ENCODE peak calls at places on chromosomes 7 and 10, in seven cellular contexts. One of them, this sample, is unnamed.

GRCh38 chr7:36638586-36639265 is 85.6 kb downstream of the AOAH start:
- DNase-seq in GM12878: no peak
- DNase-seq in K562: no peak
- DNase-seq in SK-N-SH: no peak
- DNase-seq in HCT116: no peak
- DNase-seq in HepG2: no peak
- DNase-seq in H1: no peak
- DNase-seq in this sample: no peak

GRCh38 chr10:32055478-32056135 is 618 bp downstream of the KIF5B start:
- DNase-seq in SK-N-SH: peak; percentile 82
- DNase-seq in HCT116: no peak
- DNase-seq in GM12878: no peak
- DNase-seq in HepG2: peak; percentile 43
- DNase-seq in K562: peak; percentile 71
- DNase-seq in H1: no peak
- DNase-seq in this sample: peak; percentile 37

GRCh38 chr7:43583424-43584199 is 704 bp downstream of the STK17A start:
- DNase-seq in GM12878: no peak
- DNase-seq in HCT116: no peak
- DNase-seq in K562: no peak
- DNase-seq in SK-N-SH: peak; percentile 76
- DNase-seq in HepG2: peak; percentile 25
- DNase-seq in H1: no peak
- DNase-seq in this sample: peak; percentile 67

GRCh38 chr7:107694395-107694794 is 33.8 kb downstream of the SLC26A4 start:
- DNase-seq in SK-N-SH: no peak
- DNase-seq in GM12878: no peak
- DNase-seq in HepG2: no peak
- DNase-seq in K562: no peak
- DNase-seq in H1: no peak
- DNase-seq in HCT116: no peak
- DNase-seq in this sample: no peak

GRCh38 chr7:108045154-108045553 is 42.2 kb upstream of the LAMB1 start:
- DNase-seq in K562: no peak
- DNase-seq in GM12878: no peak
- DNase-seq in H1: no peak
- DNase-seq in HepG2: no peak
- DNase-seq in HCT116: no peak
- DNase-seq in SK-N-SH: no peak
- DNase-seq in this sample: no peak

GRCh38 chr10:29604291-29604825 is 30.4 kb downstream of the SVIL start:
- DNase-seq in SK-N-SH: no peak
- DNase-seq in K562: no peak
- DNase-seq in H1: no peak
- DNase-seq in GM12878: no peak
- DNase-seq in HepG2: no peak
- DNase-seq in HCT116: no peak
- DNase-seq in this sample: no peak

GRCh38 chr10:122363311-122363710 is 11.2 kb upstream of the PLEKHA1 start:
- DNase-seq in HepG2: no peak
- DNase-seq in SK-N-SH: no peak
- DNase-seq in HCT116: no peak
- DNase-seq in H1: no peak
- DNase-seq in K562: no peak
- DNase-seq in GM12878: no peak
- DNase-seq in this sample: no peak

GRCh38 chr7:100211342-100211780 is 8.4 kb upstream of the PVRIG start:
- DNase-seq in SK-N-SH: no peak
- DNase-seq in H1: no peak
- DNase-seq in K562: no peak
- DNase-seq in HepG2: no peak
- DNase-seq in HCT116: no peak
- DNase-seq in GM12878: peak; percentile 68
- DNase-seq in this sample: no peak

GRCh38 chr10:178208-178607 is 43.0 kb downstream of the ZMYND11 start:
- DNase-seq in H1: no peak
- DNase-seq in GM12878: no peak
- DNase-seq in K562: no peak
- DNase-seq in HCT116: peak; percentile 1
- DNase-seq in HepG2: peak; percentile 14
- DNase-seq in SK-N-SH: peak; percentile 36
- DNase-seq in this sample: peak; percentile 64

GRCh38 chr10:69498711-69499471 is 47.6 kb downstream of the TSPAN15 start:
- DNase-seq in HepG2: no peak
- DNase-seq in K562: no peak
- DNase-seq in H1: no peak
- DNase-seq in SK-N-SH: no peak
- DNase-seq in GM12878: no peak
- DNase-seq in HCT116: no peak
- DNase-seq in this sample: no peak

GRCh38 chr7:117283371-117283770 is 39.5 kb downstream of the WNT2 start:
- DNase-seq in GM12878: no peak
- DNase-seq in SK-N-SH: no peak
- DNase-seq in H1: no peak
- DNase-seq in K562: no peak
- DNase-seq in HepG2: no peak
- DNase-seq in HCT116: no peak
- DNase-seq in this sample: no peak

GRCh38 chr7:1348096-1348835 is 111.0 kb downstream of the MICALL2 start:
- DNase-seq in HCT116: no peak
- DNase-seq in GM12878: no peak
- DNase-seq in H1: no peak
- DNase-seq in SK-N-SH: peak; percentile 63
- DNase-seq in K562: no peak
- DNase-seq in HepG2: no peak
- DNase-seq in this sample: no peak

GRCh38 chr10:129191848-129192247 is 275.2 kb upstream of the MGMT start:
- DNase-seq in K562: no peak
- DNase-seq in H1: no peak
- DNase-seq in HCT116: no peak
- DNase-seq in SK-N-SH: no peak
- DNase-seq in GM12878: no peak
- DNase-seq in HepG2: no peak
- DNase-seq in this sample: no peak

GRCh38 chr7:45324683-45325237 is 167.2 kb downstream of the RAMP3 start:
- DNase-seq in GM12878: no peak
- DNase-seq in HCT116: no peak
- DNase-seq in SK-N-SH: no peak
- DNase-seq in H1: no peak
- DNase-seq in K562: no peak
- DNase-seq in HepG2: no peak
- DNase-seq in this sample: no peak

GRCh38 chr10:71878327-71879034 is 27.4 kb upstream of the PSAP start:
- DNase-seq in K562: peak; percentile 67
- DNase-seq in GM12878: no peak
- DNase-seq in H1: no peak
- DNase-seq in SK-N-SH: no peak
- DNase-seq in HCT116: no peak
- DNase-seq in HepG2: no peak
- DNase-seq in this sample: no peak

GRCh38 chr7:17392846-17393245 is 94.4 kb downstream of the AHR start:
- DNase-seq in H1: no peak
- DNase-seq in SK-N-SH: no peak
- DNase-seq in HCT116: no peak
- DNase-seq in HepG2: no peak
- DNase-seq in K562: no peak
- DNase-seq in GM12878: no peak
- DNase-seq in this sample: no peak

GRCh38 chr7:41955475-41956243 is 252.8 kb upstream of the INHBA start:
- DNase-seq in HCT116: no peak
- DNase-seq in H1: peak; percentile 57
- DNase-seq in HepG2: no peak
- DNase-seq in SK-N-SH: no peak
- DNase-seq in GM12878: no peak
- DNase-seq in K562: no peak
- DNase-seq in this sample: peak; percentile 95

GRCh38 chr7:102814025-102814471 is 65.2 kb downstream of the FAM185A start:
- DNase-seq in H1: no peak
- DNase-seq in GM12878: no peak
- DNase-seq in SK-N-SH: no peak
- DNase-seq in HCT116: no peak
- DNase-seq in K562: no peak
- DNase-seq in HepG2: no peak
- DNase-seq in this sample: no peak

GRCh38 chr10:1412531-1413189 is 324.7 kb downstream of the ADARB2 start:
- DNase-seq in GM12878: no peak
- DNase-seq in HCT116: no peak
- DNase-seq in H1: no peak
- DNase-seq in K562: no peak
- DNase-seq in HepG2: no peak
- DNase-seq in SK-N-SH: no peak
- DNase-seq in this sample: no peak

GRCh38 chr7:70406419-70407189 is 725.3 kb upstream of the GALNT17 start:
- DNase-seq in H1: no peak
- DNase-seq in K562: no peak
- DNase-seq in HepG2: no peak
- DNase-seq in GM12878: no peak
- DNase-seq in SK-N-SH: peak; percentile 80
- DNase-seq in HCT116: no peak
- DNase-seq in this sample: no peak

GRCh38 chr10:124003481-124004371 is 89.7 kb downstream of the CHST15 start:
- DNase-seq in SK-N-SH: peak; percentile 22
- DNase-seq in H1: no peak
- DNase-seq in HepG2: no peak
- DNase-seq in K562: no peak
- DNase-seq in GM12878: no peak
- DNase-seq in HCT116: no peak
- DNase-seq in this sample: no peak

GRCh38 chr7:15780271-15780670 is 93.8 kb upstream of the MEOX2 start:
- DNase-seq in GM12878: no peak
- DNase-seq in HepG2: no peak
- DNase-seq in HCT116: no peak
- DNase-seq in SK-N-SH: no peak
- DNase-seq in K562: no peak
- DNase-seq in H1: no peak
- DNase-seq in this sample: peak; percentile 64
- TF ChIP-seq JUND in GM12878: no peak
- TF ChIP-seq JUND in HepG2: no peak
- TF ChIP-seq JUND in HCT116: no peak
- TF ChIP-seq JUND in SK-N-SH: no peak
- TF ChIP-seq JUND in K562: no peak
- TF ChIP-seq JUND in H1: no peak
- TF ChIP-seq JUND in this sample: no peak

GRCh38 chr10:58052772-58053171 is 214.9 kb downstream of the IPMK start:
- DNase-seq in GM12878: no peak
- DNase-seq in H1: no peak
- DNase-seq in HCT116: no peak
- DNase-seq in HepG2: no peak
- DNase-seq in SK-N-SH: no peak
- DNase-seq in K562: no peak
- DNase-seq in this sample: no peak

GRCh38 chr10:58044072-58044471 is 223.6 kb downstream of the IPMK start:
- DNase-seq in GM12878: no peak
- DNase-seq in K562: no peak
- DNase-seq in SK-N-SH: no peak
- DNase-seq in HCT116: no peak
- DNase-seq in H1: no peak
- DNase-seq in HepG2: no peak
- DNase-seq in this sample: no peak

GRCh38 chr10:58050575-58050974 is 217.1 kb downstream of the IPMK start:
- DNase-seq in SK-N-SH: no peak
- DNase-seq in GM12878: no peak
- DNase-seq in H1: peak; percentile 50
- DNase-seq in HCT116: no peak
- DNase-seq in K562: no peak
- DNase-seq in HepG2: no peak
- DNase-seq in this sample: peak; percentile 70

GRCh38 chr10:58054881-58055280 is 212.8 kb downstream of the IPMK start:
- DNase-seq in SK-N-SH: no peak
- DNase-seq in HepG2: no peak
- DNase-seq in GM12878: no peak
- DNase-seq in K562: no peak
- DNase-seq in H1: no peak
- DNase-seq in HCT116: no peak
- DNase-seq in this sample: no peak

DNA sequence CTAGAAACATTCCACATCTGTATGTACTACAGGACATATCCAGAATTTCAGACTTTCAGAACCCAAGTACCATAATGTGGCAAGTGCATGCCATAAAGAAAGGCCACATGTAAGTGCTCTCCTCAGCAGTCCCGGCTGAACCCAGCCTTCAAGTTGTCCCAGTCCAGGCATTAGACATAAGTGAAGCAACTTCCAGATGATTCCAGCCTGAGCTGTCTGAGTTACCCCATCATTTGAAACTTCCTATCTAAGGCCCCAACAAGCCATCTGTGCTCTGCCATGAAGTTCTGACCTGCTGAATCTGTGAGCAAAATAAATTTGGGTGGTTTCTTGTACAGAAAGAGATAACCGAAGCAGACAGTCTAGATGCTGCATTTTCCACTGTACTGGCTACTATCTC is 218.8 kb downstream of the IPMK start:
- DNase-seq in SK-N-SH: no peak
- DNase-seq in K562: no peak
- DNase-seq in HCT116: no peak
- DNase-seq in H1: no peak
- DNase-seq in HepG2: no peak
- DNase-seq in GM12878: no peak
- DNase-seq in this sample: no peak
- TF ChIP-seq JUND in SK-N-SH: no peak
- TF ChIP-seq JUND in K562: no peak
- TF ChIP-seq JUND in HCT116: no peak
- TF ChIP-seq JUND in H1: no peak
- TF ChIP-seq JUND in HepG2: no peak
- TF ChIP-seq JUND in GM12878: no peak
- TF ChIP-seq JUND in this sample: no peak

DNA sequence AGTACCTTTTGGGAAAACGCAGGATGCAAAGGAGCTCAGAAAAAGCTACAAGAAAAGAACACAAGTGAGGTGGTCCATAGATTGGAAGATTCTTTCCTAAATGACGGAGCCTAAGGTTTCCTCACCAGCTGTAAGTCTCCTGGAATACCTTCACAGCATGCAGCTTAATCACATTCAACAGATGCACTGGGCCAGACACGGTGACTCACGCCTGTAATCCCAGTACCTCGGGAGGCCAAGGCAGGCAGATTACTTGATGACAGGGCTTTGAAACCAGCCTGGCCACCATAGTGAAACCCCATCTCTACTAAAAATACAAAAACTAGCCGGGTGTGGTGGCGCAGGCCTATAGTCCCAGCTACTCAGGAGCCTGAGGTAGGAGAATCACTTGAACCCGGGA is 228.7 kb downstream of the FRMD4A start:
- DNase-seq in K562: no peak
- DNase-seq in GM12878: no peak
- DNase-seq in HepG2: no peak
- DNase-seq in SK-N-SH: no peak
- DNase-seq in HCT116: no peak
- DNase-seq in H1: no peak
- DNase-seq in this sample: no peak
- TF ChIP-seq JUND in K562: no peak
- TF ChIP-seq JUND in GM12878: no peak
- TF ChIP-seq JUND in HepG2: no peak
- TF ChIP-seq JUND in SK-N-SH: no peak
- TF ChIP-seq JUND in HCT116: no peak
- TF ChIP-seq JUND in H1: peak; percentile 55
- TF ChIP-seq JUND in this sample: no peak

DNA sequence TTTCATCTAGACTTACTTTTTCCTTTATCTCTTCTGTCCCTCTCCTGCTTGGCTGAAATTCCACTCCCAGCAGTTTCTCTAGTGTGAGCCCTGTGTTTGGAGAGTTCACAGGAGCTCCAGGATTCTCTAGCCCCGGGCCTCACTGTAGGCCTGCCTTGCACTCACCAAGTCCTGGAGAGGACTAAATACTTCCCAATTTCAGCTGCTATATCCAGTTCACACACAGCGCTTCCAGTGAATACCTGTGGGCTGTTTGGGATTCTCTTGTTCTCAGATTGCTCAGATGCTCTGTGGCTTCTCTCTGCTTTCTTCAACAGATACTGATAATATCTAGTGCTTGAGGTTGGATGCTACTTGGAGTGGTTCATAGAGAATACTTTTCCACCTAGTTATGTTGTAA is 46.0 kb downstream of the MINPP1 start:
- DNase-seq in HCT116: no peak
- DNase-seq in GM12878: no peak
- DNase-seq in K562: no peak
- DNase-seq in HepG2: no peak
- DNase-seq in H1: no peak
- DNase-seq in SK-N-SH: no peak
- DNase-seq in this sample: peak; percentile 58
- TF ChIP-seq JUND in HCT116: no peak
- TF ChIP-seq JUND in GM12878: no peak
- TF ChIP-seq JUND in K562: no peak
- TF ChIP-seq JUND in HepG2: no peak
- TF ChIP-seq JUND in H1: no peak
- TF ChIP-seq JUND in SK-N-SH: no peak
- TF ChIP-seq JUND in this sample: no peak

This sample was measured in T47D.